ENCODE peak calls at places on chromosome 15, in four cellular contexts. H, N, E and D are unnamed samples.

GRCh38 chr15:79431636-79432344 is at the start of gene MINAR1:
- DNase-seq in H (no peak), N (peak), E (peak), D (no peak)

GRCh38 chr15:71232411-71232810 is 117.1 kb downstream of the THSD4 start:
- DNase-seq in H (no peak), N (no peak), E (no peak), D (no peak)

GRCh38 chr15:77870195-77871065 is 207.1 kb downstream of the TBC1D2B start:
- DNase-seq in H (peak), N (peak), E (peak), D (peak)

GRCh38 chr15:70320077-70320830 is 222.5 kb upstream of the TLE3 start:
- DNase-seq in H (no peak), N (no peak), E (no peak), D (no peak)

GRCh38 chr15:29675791-29676301 is 146.4 kb downstream of the TJP1 start:
- DNase-seq in H (no peak), N (no peak), E (no peak), D (no peak)

GRCh38 chr15:85335193-85335939 is 45.0 kb upstream of the AKAP13 start:
- DNase-seq in H (no peak), N (no peak), E (no peak), D (peak)

GRCh38 chr15:39704684-39705083 is 78.0 kb downstream of the FSIP1 start:
- DNase-seq in H (peak), N (no peak), E (no peak), D (no peak)

GRCh38 chr15:87762110-87762509 is 494.4 kb downstream of the NTRK3 start:
- DNase-seq in H (no peak), N (no peak), E (no peak), D (no peak)

GRCh38 chr15:75620776-75621536 is 4.6 kb downstream of the SNUPN start:
- DNase-seq in H (no peak), N (peak), E (no peak), D (peak)

GRCh38 chr15:32993285-32993684 is 201.2 kb downstream of the FMN1 start:
- DNase-seq in H (no peak), N (no peak), E (no peak), D (no peak)

GRCh38 chr15:29035571-29036285 is 150.0 kb downstream of the APBA2 start:
- DNase-seq in H (no peak), N (no peak), E (no peak), D (no peak)

GRCh38 chr15:42190370-42190769 is 17.7 kb downstream of the VPS39 start:
- DNase-seq in H (no peak), N (no peak), E (no peak), D (no peak)

GRCh38 chr15:75136118-75136517 is 65.6 kb upstream of the C15orf39 start:
- DNase-seq in H (no peak), N (no peak), E (no peak), D (no peak)

GRCh38 chr15:43408789-43409188 is 37.9 kb downstream of the TUBGCP4 start:
- DNase-seq in H (no peak), N (no peak), E (no peak), D (no peak)

GRCh38 chr15:63212050-63212973 is 22.9 kb downstream of the RAB8B start:
- DNase-seq in H (no peak), N (no peak), E (no peak), D (no peak)

GRCh38 chr15:48644827-48645557 is 517 bp downstream of the FBN1 start:
- DNase-seq in H (no peak), N (peak), E (peak), D (peak)